ENCODE peak calls at places on chromosomes 2 and 18, in ten cellular contexts. I, A, E, Q, B, O, V, F, P and Z are unnamed samples.

GRCh38 chr2:26355038-26355995 is 8.7 kb upstream of the ADGRF3 start:
- DNase-seq in V (no peak), F (no peak), O (no peak), A (peak), B (peak), E (no peak), Q (no peak), P (no peak), I (peak), Z (no peak)

GRCh38 chr2:55223958-55224760 is 7.9 kb downstream of the CLHC1 start:
- DNase-seq in Q (no peak), I (no peak), B (no peak), F (no peak), O (no peak), A (no peak), V (no peak), E (no peak), P (no peak), Z (no peak)

GRCh38 chr2:100882645-100883613 is 63.0 kb downstream of the NPAS2 start:
- DNase-seq in O (no peak), B (no peak), I (peak), F (peak), A (peak), P (no peak), Q (no peak), E (peak), V (no peak), Z (no peak)

GRCh38 chr18:2914844-2915243 is 68.0 kb downstream of the EMILIN2 start:
- DNase-seq in F (no peak), O (no peak), V (no peak), P (no peak), Q (no peak), A (no peak), E (no peak), B (peak), I (no peak), Z (no peak)

GRCh38 chr2:196337618-196337953 is 166.2 kb upstream of the STK17B start:
- DNase-seq in O (no peak), E (no peak), P (no peak), I (no peak), F (no peak), A (no peak), Q (no peak), V (no peak), B (no peak), Z (no peak)

GRCh38 chr2:241381872-241382271 is 25.8 kb downstream of the FARP2 start:
- DNase-seq in O (no peak), A (peak), F (no peak), B (no peak), E (no peak), P (no peak), V (no peak), Q (no peak), I (no peak), Z (no peak)

GRCh38 chr2:193469251-193469650 is 1274.5 kb upstream of the TMEFF2 start:
- DNase-seq in B (no peak), P (no peak), O (no peak), F (no peak), A (no peak), I (no peak), E (no peak), V (no peak), Q (no peak), Z (no peak)

GRCh38 chr2:222862915-222863544 is 2.2 kb downstream of the ACSL3 start:
- DNase-seq in V (no peak), B (peak), F (no peak), Q (no peak), P (no peak), A (no peak), E (no peak), O (no peak), I (no peak), Z (no peak)

GRCh38 chr2:143128681-143129580 is at the start of gene ARHGAP15:
- DNase-seq in V (no peak), B (no peak), P (peak), F (peak), O (no peak), Q (no peak), I (no peak), A (no peak), E (peak), Z (peak)

GRCh38 chr2:132692816-132693215 is 22.8 kb upstream of the LYPD1 start:
- DNase-seq in F (no peak), B (peak), E (no peak), O (no peak), Q (no peak), A (no peak), P (no peak), I (no peak), V (no peak), Z (no peak)

GRCh38 chr2:37457401-37457901 is 113.0 kb downstream of the QPCT start:
- DNase-seq in I (no peak), B (peak), A (peak), F (no peak), O (no peak), E (no peak), P (no peak), Q (no peak), V (no peak), Z (no peak)

GRCh38 chr2:37180006-37180639 is 8.3 kb downstream of the SULT6B1 start:
- DNase-seq in Q (no peak), O (no peak), F (no peak), A (no peak), B (no peak), V (no peak), I (no peak), E (no peak), P (no peak), Z (no peak)

GRCh38 chr2:235773188-235773928 is 279.5 kb downstream of the AGAP1 start:
- DNase-seq in F (no peak), B (no peak), V (no peak), E (no peak), I (no peak), A (no peak), Q (no peak), O (no peak), P (no peak), Z (no peak)

GRCh38 chr2:11713815-11714214 is 32.6 kb upstream of the LPIN1 start:
- DNase-seq in Q (no peak), O (no peak), F (no peak), I (no peak), A (no peak), E (no peak), B (no peak), V (no peak), P (no peak), Z (no peak)

GRCh38 chr2:86241611-86242010 is 42.4 kb downstream of the MRPL35 start:
- DNase-seq in A (no peak), B (no peak), I (no peak), F (no peak), Q (no peak), O (no peak), E (no peak), P (no peak), V (no peak), Z (no peak)

GRCh38 chr2:86239745-86240144 is 40.5 kb downstream of the MRPL35 start:
- DNase-seq in P (no peak), Q (no peak), I (no peak), E (no peak), B (no peak), V (no peak), O (no peak), F (no peak), A (no peak), Z (no peak)

GRCh38 chr2:86240251-86240650 is 41.0 kb downstream of the MRPL35 start:
- DNase-seq in Q (no peak), P (no peak), F (no peak), O (no peak), I (no peak), B (no peak), A (no peak), E (no peak), V (no peak), Z (no peak)

GRCh38 chr2:86243272-86243671 is 44.0 kb downstream of the MRPL35 start:
- DNase-seq in E (no peak), P (no peak), Q (no peak), B (no peak), F (no peak), A (no peak), V (no peak), O (no peak), I (no peak), Z (no peak)

DNA sequence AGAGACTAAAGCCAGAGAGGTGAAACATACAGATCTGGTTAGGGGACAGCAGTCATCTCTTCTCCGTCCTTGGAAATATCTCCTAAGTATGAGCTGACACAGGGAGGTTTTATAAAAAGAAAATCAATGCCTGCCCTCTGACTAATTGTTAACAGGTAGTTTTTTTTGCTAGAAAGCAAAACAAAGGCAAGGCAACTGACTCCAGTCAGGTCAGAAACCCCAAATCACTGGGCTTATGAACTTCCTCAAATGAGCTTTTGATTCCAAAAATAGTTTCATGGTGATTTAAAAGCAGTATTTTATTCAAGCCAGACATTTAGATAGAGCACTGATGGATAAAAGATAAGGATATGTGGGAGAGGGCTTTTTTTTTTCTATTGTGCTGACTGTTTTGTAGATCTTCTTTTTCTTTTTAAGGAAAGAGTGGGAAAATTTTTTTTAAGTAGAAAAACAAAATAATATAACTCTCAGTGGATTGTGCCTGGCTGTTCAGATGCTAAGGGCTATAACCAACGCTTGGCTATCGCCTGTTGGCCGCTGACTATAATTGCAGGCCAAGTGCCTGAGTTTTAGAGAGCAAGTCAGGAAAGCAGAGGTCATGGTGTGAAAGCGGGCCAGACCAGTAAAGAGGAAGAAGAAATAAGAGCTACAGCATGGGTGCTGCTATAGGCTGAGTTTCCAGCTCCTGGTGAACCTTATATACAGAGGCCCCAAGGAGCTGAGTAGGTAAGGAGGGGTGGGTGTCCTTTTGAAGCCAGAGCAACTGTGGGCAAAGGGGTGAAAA is 44.9 kb downstream of the MRPL35 start:
- DNase-seq in O (no peak), E (no peak), F (no peak), Q (no peak), V (no peak), B (no peak), A (no peak), P (peak), I (no peak), Z (peak)
- TF ChIP-seq CTCF in O (no peak), E (no peak), F (no peak), Q (no peak), V (no peak), B (no peak), A (no peak), P (no peak), I (peak), Z (no peak)

DNA sequence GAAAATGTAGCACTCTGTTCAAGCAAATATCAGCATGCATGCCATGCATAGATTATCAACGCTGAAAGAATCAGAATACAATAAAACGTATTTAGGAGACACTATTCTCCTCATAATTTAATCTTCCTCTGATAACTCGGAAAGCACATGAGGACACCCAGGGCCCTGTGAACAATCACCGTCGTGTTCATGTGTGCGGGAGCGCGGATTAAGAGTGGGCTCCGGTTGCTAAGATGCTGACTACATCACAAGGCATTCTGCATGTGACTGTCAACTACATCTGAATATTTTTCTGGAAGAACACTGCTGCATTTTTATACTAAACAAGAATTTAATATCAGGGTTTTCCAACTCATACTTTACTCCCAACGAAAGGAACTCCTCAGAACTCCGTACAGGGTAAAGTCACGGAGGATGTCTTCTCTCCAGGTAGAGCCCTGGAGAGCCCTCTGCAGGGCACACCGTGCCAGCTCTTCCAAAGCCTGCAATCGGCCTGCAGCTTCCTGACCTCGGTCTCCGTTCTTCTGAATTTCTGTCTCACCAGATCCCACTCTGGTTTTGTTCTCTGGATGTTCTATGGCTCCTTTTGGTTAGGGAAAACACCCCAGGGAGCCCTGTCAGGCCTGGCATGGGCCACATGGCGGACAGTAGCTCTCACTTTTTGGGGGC is 59.6 kb downstream of the ZNF516 start:
- DNase-seq in F (no peak), V (no peak), E (no peak), I (no peak), B (no peak), Q (no peak), O (no peak), A (no peak), P (no peak), Z (no peak)
- TF ChIP-seq CTCF in F (no peak), V (no peak), E (no peak), I (no peak), B (no peak), Q (no peak), O (no peak), A (no peak), P (no peak), Z (no peak)

GRCh38 chr2:111667542-111668273 is 216.3 kb downstream of the ANAPC1 start:
- DNase-seq in O (peak), P (no peak), E (peak), B (peak), V (peak), I (no peak), Q (no peak), F (peak), A (peak), Z (no peak)
- TF ChIP-seq CTCF in O (peak), P (no peak), E (peak), B (peak), V (no peak), I (no peak), Q (no peak), F (no peak), A (peak), Z (no peak)

GRCh38 chr2:237859533-237860272 is at the start of gene RAMP1:
- DNase-seq in E (no peak), I (no peak), Q (peak), A (peak), P (peak), O (peak), F (no peak), V (peak), B (no peak), Z (peak)

GRCh38 chr2:237860273-237860935 is 981 bp downstream of the RAMP1 start:
- DNase-seq in V (no peak), B (no peak), Q (no peak), P (peak), E (no peak), I (no peak), F (no peak), O (peak), A (no peak), Z (peak)

GRCh38 chr2:237859082-237859433 is 365 bp upstream of the RAMP1 start:
- DNase-seq in A (no peak), V (no peak), P (peak), I (no peak), B (no peak), O (peak), Q (no peak), E (no peak), F (no peak), Z (peak)

GRCh38 chr2:237857791-237858190 is 1.6 kb upstream of the RAMP1 start:
- DNase-seq in A (no peak), O (no peak), B (no peak), F (no peak), I (no peak), P (peak), E (no peak), Q (no peak), V (no peak), Z (no peak)

DNA sequence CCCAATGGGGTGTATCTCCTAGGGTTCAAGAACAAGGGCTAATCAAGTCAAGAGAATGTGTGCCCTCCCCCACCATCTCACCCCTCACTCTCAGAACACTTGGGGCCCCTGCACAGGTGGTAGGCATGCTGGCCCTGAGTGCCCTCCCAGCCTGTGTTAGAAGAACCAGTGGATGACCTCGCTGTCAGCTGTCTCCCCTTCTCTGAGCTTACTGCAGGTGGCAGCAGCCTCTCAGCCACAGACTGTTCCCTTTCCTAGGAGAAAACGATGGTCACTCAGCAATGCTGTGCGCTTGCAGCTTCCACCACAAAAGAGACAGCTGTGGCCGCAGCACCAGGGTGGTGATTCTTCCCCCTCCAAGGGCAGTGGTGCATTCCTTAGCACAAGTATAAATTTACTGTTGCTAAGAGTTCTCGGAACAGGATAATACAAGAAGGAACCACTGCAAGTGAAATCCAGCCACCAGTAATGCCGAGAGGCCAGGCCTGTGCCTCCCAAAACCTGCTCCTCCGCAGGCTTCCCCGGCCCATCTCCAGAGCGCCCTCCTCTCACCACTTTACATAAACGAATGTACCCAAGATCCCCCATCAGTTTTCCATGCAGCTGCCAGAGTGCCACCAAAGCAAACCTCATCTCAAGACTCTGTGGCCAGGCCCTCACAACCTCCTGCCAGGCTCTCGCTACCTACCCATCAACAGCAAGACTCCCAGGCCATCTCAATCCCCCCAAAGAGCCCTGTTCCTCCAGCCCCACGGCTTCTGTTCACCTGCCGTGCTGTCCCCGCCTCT is 935 bp upstream of the RAMP1 start:
- DNase-seq in Q (peak), A (peak), F (peak), O (peak), E (peak), I (no peak), B (peak), V (peak), P (peak), Z (peak)
- TF ChIP-seq CTCF in Q (peak), A (peak), F (peak), O (peak), E (peak), I (peak), B (peak), V (peak), P (peak), Z (peak)

DNA sequence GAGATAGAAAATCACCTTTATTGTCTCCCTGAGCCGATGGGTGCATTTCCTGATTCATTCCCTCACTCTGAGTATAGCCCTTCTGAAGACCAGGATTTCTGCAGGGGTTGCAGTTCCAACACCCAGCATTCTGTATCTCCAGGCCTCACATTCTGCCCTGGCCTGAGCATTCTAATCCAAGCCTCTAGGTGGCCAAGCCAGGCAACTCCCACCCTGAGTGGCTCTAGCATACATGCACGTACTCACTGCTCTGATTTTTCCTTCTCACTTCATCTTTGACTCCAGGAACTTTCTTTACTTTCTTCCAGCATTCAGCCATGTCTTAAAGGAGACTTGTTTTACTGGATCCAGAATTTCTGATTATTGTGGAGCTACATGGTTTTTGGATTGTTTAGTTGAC is 100.7 kb upstream of the STK39 start:
- DNase-seq in O (no peak), I (peak), B (peak), E (peak), F (peak), V (peak), P (peak), Q (peak), A (peak), Z (peak)
- TF ChIP-seq CTCF in O (no peak), I (peak), B (peak), E (peak), F (peak), V (peak), P (peak), Q (peak), A (peak), Z (peak)

DNA sequence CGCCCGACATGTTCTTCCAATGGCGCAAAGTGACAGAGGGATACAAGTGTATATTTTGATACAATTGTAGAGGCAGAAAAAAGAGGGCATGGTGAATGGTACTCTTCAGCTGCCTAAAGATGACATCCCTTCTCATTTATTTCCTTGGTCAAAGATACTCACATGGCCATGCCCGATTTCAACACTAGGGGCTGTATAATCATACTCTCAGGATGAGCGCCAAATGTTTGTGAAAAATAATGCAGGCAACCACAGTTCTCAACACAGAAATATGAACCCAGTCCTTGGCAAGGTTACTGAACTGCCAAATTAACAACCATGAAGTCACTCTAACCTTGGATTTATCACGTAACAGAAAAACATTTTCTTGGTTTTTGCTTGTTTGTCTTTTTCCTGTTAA is 204.4 kb downstream of the CCDC102B start:
- DNase-seq in B (no peak), V (no peak), F (no peak), Q (no peak), P (no peak), E (no peak), A (no peak), I (peak), O (no peak), Z (no peak)
- TF ChIP-seq CTCF in B (peak), V (peak), F (no peak), Q (peak), P (peak), E (no peak), A (peak), I (peak), O (no peak), Z (no peak)

GRCh38 chr18:34595673-34596072 is 114.4 kb upstream of the DTNA start:
- DNase-seq in O (no peak), A (peak), E (no peak), P (no peak), F (no peak), Q (peak), I (peak), V (no peak), B (peak), Z (no peak)
- TF ChIP-seq CTCF in O (no peak), A (peak), E (no peak), P (no peak), F (no peak), Q (peak), I (peak), V (no peak), B (peak), Z (no peak)

GRCh38 chr2:199946196-199946595 is 9.1 kb downstream of the TYW5 start:
- DNase-seq in Q (no peak), O (no peak), P (no peak), F (no peak), E (no peak), B (no peak), A (no peak), V (no peak), I (no peak), Z (no peak)

GRCh38 chr2:199943373-199943772 is 11.9 kb downstream of the TYW5 start:
- DNase-seq in E (no peak), V (no peak), B (no peak), I (no peak), P (no peak), A (no peak), Q (no peak), F (no peak), O (no peak), Z (no peak)

GRCh38 chr2:199936554-199936953 is 18.7 kb downstream of the TYW5 start:
- DNase-seq in A (no peak), I (no peak), V (no peak), O (no peak), F (no peak), P (no peak), B (no peak), E (no peak), Q (no peak), Z (no peak)

GRCh38 chr2:199940373-199940772 is 14.9 kb downstream of the TYW5 start:
- DNase-seq in A (peak), F (no peak), V (no peak), O (no peak), Q (no peak), B (peak), E (no peak), I (peak), P (no peak), Z (no peak)
- TF ChIP-seq CTCF in A (peak), F (no peak), V (peak), O (no peak), Q (no peak), B (no peak), E (no peak), I (peak), P (peak), Z (no peak)